ENCODE peak calls at places on chromosome 14, in four cellular contexts. O is NCI-H1417, X is right cardiac atrium, U is GM13977. H is an unnamed sample.

GRCh38 chr14:99971087-99971928 is 93.9 kb upstream of the EVL start:
- DNase-seq in O (peak; percentile 94), X (peak; percentile 85), U (peak; percentile 88), H (peak; percentile 85)

GRCh38 chr14:55329999-55330710 is 58.9 kb downstream of the FBXO34 start:
- DNase-seq in O (no peak), X (no peak), U (no peak), H (no peak)

GRCh38 chr14:32480337-32480736 is 151.2 kb downstream of the AKAP6 start:
- DNase-seq in O (no peak), X (no peak), U (no peak), H (no peak)

GRCh38 chr14:96345669-96346068 is 17.5 kb downstream of the ATG2B start:
- DNase-seq in O (no peak), X (no peak), U (no peak), H (no peak)

GRCh38 chr14:97411938-97412612 is 614.9 kb downstream of the VRK1 start:
- DNase-seq in O (no peak), X (no peak), U (no peak), H (no peak)

GRCh38 chr14:68546839-68547238 is 246.0 kb downstream of the ZFP36L1 start:
- DNase-seq in O (no peak), X (no peak), U (no peak), H (no peak)

GRCh38 chr14:20683125-20683895 is 1.1 kb upstream of the RNASE4 start:
- DNase-seq in O (no peak), X (peak; percentile 78), U (peak; percentile 62), H (peak; percentile 79)

GRCh38 chr14:81478446-81478845 is 55.2 kb downstream of the SEL1L start:
- DNase-seq in O (no peak), X (no peak), U (no peak), H (no peak)

GRCh38 chr14:46580941-46581671 is 70.5 kb downstream of the RPL10L start:
- DNase-seq in O (peak; percentile 15), X (no peak), U (peak; percentile 15), H (peak; percentile 17)

GRCh38 chr14:67999290-67999689 is 179.7 kb downstream of the RAD51B start:
- DNase-seq in O (no peak), X (no peak), U (no peak), H (no peak)

GRCh38 chr14:100285021-100285912 is 21.0 kb downstream of the SLC25A29 start:
- DNase-seq in O (peak; percentile 87), X (peak; percentile 74), U (peak; percentile 97), H (peak; percentile 76)

GRCh38 chr14:51495319-51495718 is 156.4 kb upstream of the FRMD6 start:
- DNase-seq in O (no peak), X (no peak), U (no peak), H (no peak)

GRCh38 chr14:22567437-22567836 is 21.6 kb downstream of the DAD1 start:
- DNase-seq in O (no peak), X (no peak), U (no peak), H (no peak)

GRCh38 chr14:85565862-85566296 is 35.9 kb downstream of the FLRT2 start:
- DNase-seq in O (no peak), X (no peak), U (no peak), H (no peak)

GRCh38 chr14:37150414-37150813 is 22.0 kb downstream of the SLC25A21 start:
- DNase-seq in O (peak; percentile 10), X (no peak), U (peak; percentile 25), H (no peak)

GRCh38 chr14:99249389-99249788 is 22.6 kb downstream of the BCL11B start:
- DNase-seq in O (no peak), X (no peak), U (no peak), H (no peak)

GRCh38 chr14:102568115-102568614 is 24.3 kb upstream of the RCOR1 start:
- DNase-seq in O (no peak), X (no peak), U (no peak), H (no peak)

GRCh38 chr14:43449291-43449690 is 1057.8 kb downstream of the FSCB start:
- DNase-seq in O (no peak), X (no peak), U (no peak), H (no peak)

GRCh38 chr14:77000340-77001235 is 27.9 kb downstream of the IRF2BPL start:
- DNase-seq in O (peak; percentile 82), X (peak; percentile 42), U (no peak), H (peak; percentile 48)

GRCh38 chr14:74829238-74829637 is 46.7 kb downstream of the PROX2 start:
- DNase-seq in O (no peak), X (no peak), U (no peak), H (no peak)

GRCh38 chr14:72663956-72664650 is 229.8 kb downstream of the DPF3 start:
- DNase-seq in O (no peak), X (no peak), U (no peak), H (no peak)

GRCh38 chr14:59275668-59276067 is 87.2 kb downstream of the DAAM1 start:
- DNase-seq in O (no peak), X (no peak), U (peak; percentile 57), H (no peak)

GRCh38 chr14:59254911-59255545 is 66.6 kb downstream of the DAAM1 start:
- DNase-seq in O (no peak), X (no peak), U (no peak), H (peak; percentile 58)

GRCh38 chr14:98622208-98623051 is 649.6 kb downstream of the BCL11B start:
- DNase-seq in O (no peak), X (no peak), U (no peak), H (no peak)

GRCh38 chr14:100308112-100308792 is 2.0 kb upstream of the SLC25A29 start:
- DNase-seq in O (no peak), X (no peak), U (no peak), H (no peak)

GRCh38 chr14:103522028-103522581 is 525 bp downstream of the CKB start:
- DNase-seq in O (peak; percentile 80), X (peak; percentile 43), U (peak; percentile 68), H (peak; percentile 56)

GRCh38 chr14:22416193-22416592 is 172.8 kb downstream of the DAD1 start:
- DNase-seq in O (no peak), X (no peak), U (no peak), H (no peak)

GRCh38 chr14:20680843-20681347 is 3.5 kb upstream of the RNASE4 start:
- DNase-seq in O (no peak), X (peak; percentile 24), U (peak; percentile 65), H (no peak)

GRCh38 chr14:55448146-55448614 is 7.8 kb upstream of the TBPL2 start:
- DNase-seq in O (no peak), X (peak; percentile 60), U (no peak), H (peak; percentile 68)

GRCh38 chr14:35533357-35534129 is 421 bp upstream of the INSM2 start:
- DNase-seq in O (peak; percentile 94), X (peak; percentile 45), U (peak; percentile 79), H (peak; percentile 42)